ENCODE peak calls at places on chromosome 10, in five cellular contexts. F is mesendoderm, U is heart left ventricle, H is cardiac muscle cell, O is PC-9. K is an unnamed sample. For H3K4me1, the result is how much of the 10 kb centered on the place peaks cover.

GRCh38 chr10:43217563-43218205 is 49.2 kb downstream of the RASGEF1A start:
- DNase-seq in F (no peak), U (no peak), H (no peak), O (no peak), K (no peak)

GRCh38 chr10:71608863-71609768 is 110.5 kb downstream of the C10orf105 start:
- DNase-seq in F (peak), U (peak), H (peak), O (peak), K (peak)

GRCh38 chr10:72337039-72337629 is 17.6 kb downstream of the DNAJB12 start:
- DNase-seq in F (peak), U (peak), H (peak), O (peak), K (peak)

GRCh38 chr10:74008212-74008731 is 10.4 kb downstream of the VCL start:
- DNase-seq in F (no peak), U (no peak), H (no peak), O (peak), K (no peak)

GRCh38 chr10:73774637-73775036 is 7.2 kb upstream of the CHCHD1 start:
- DNase-seq in F (peak), U (no peak), H (peak), O (peak), K (no peak)

GRCh38 chr10:31908157-31908556 is 20.5 kb downstream of the ARHGAP12 start:
- DNase-seq in F (no peak), U (no peak), H (no peak), O (no peak), K (no peak)

GRCh38 chr10:111890046-111890445 is 293.5 kb downstream of the GPAM start:
- DNase-seq in F (peak), U (no peak), H (no peak), O (no peak), K (no peak)

GRCh38 chr10:105650311-105650710 is 1009.2 kb downstream of the SORCS3 start:
- DNase-seq in F (peak), U (no peak), H (no peak), O (no peak), K (no peak)

GRCh38 chr10:61752111-61753011 is 89.6 kb downstream of the CABCOCO1 start:
- DNase-seq in F (no peak), U (no peak), H (no peak), O (peak), K (peak)

GRCh38 chr10:5843814-5844705 is 30.8 kb upstream of the GDI2 start:
- DNase-seq in F (no peak), U (no peak), H (no peak), O (no peak), K (no peak)

GRCh38 chr10:48603421-48604038 is 1.3 kb downstream of the ARHGAP22 start:
- DNase-seq in F (no peak), U (no peak), H (no peak), O (no peak), K (no peak)

GRCh38 chr10:35335718-35336083 is 608 bp upstream of the CCNY start:
- DNase-seq in F (peak), U (no peak), H (no peak), O (no peak), K (peak)

GRCh38 chr10:61836888-61837747 is 64.4 kb upstream of the ARID5B start:
- DNase-seq in F (no peak), U (no peak), H (no peak), O (peak), K (peak)

GRCh38 chr10:90604636-90605035 is 253.2 kb downstream of the HTR7 start:
- DNase-seq in F (no peak), U (no peak), H (no peak), O (no peak), K (no peak)

GRCh38 chr10:15474671-15475070 is 103.6 kb upstream of the FAM171A1 start:
- DNase-seq in F (no peak), U (no peak), H (no peak), O (no peak), K (no peak)

GRCh38 chr10:124743188-124744046 is 761 bp downstream of the FAM53B start:
- DNase-seq in F (peak), U (no peak), H (peak), O (peak), K (peak)

GRCh38 chr10:50629495-50630122 is 5.9 kb upstream of the SGMS1 start:
- DNase-seq in F (no peak), U (no peak), H (no peak), O (no peak), K (no peak)

GRCh38 chr10:45602082-45602730 is 70.4 kb downstream of the ZFAND4 start:
- DNase-seq in F (no peak), U (no peak), H (no peak), O (no peak), K (peak)

GRCh38 chr10:88992945-88993537 is 2.4 kb downstream of the FAS start:
- DNase-seq in F (no peak), U (no peak), H (no peak), O (no peak), K (no peak)

GRCh38 chr10:32298066-32298812 is 48.7 kb downstream of the EPC1 start:
- DNase-seq in F (no peak), U (no peak), H (no peak), O (peak), K (no peak)

GRCh38 chr10:55892276-55892675 is 468.8 kb downstream of the ZWINT start:
- DNase-seq in F (no peak), U (no peak), H (no peak), O (no peak), K (no peak)

GRCh38 chr10:60708666-60709065 is 69.6 kb upstream of the CDK1 start:
- DNase-seq in F (no peak), U (no peak), H (no peak), O (no peak), K (no peak)

GRCh38 chr10:5611899-5612680 is 54.3 kb downstream of the ASB13 start:
- DNase-seq in F (no peak), U (no peak), H (no peak), O (peak), K (peak)

GRCh38 chr10:19385846-19386455 is 337.4 kb downstream of the MALRD1 start:
- DNase-seq in F (no peak), U (no peak), H (no peak), O (no peak), K (no peak)

GRCh38 chr10:50622497-50623298 is 1.1 kb downstream of the SGMS1 start:
- DNase-seq in F (peak), U (peak), H (peak), O (no peak), K (peak)

GRCh38 chr10:86652361-86653202 is 1.8 kb upstream of the OPN4 start:
- DNase-seq in F (no peak), U (no peak), H (no peak), O (peak), K (peak)

GRCh38 chr10:107930037-107930436 is 765.5 kb upstream of the SORCS1 start:
- DNase-seq in F (no peak), U (no peak), H (no peak), O (no peak), K (no peak)

GRCh38 chr10:78910886-78911285 is 157.9 kb upstream of the ZMIZ1 start:
- DNase-seq in F (no peak), U (no peak), H (no peak), O (no peak), K (no peak)
- H3K4me1 ChIP-seq in F (under half), U (under half), H (under half), O (under half), K (under half)

DNA sequence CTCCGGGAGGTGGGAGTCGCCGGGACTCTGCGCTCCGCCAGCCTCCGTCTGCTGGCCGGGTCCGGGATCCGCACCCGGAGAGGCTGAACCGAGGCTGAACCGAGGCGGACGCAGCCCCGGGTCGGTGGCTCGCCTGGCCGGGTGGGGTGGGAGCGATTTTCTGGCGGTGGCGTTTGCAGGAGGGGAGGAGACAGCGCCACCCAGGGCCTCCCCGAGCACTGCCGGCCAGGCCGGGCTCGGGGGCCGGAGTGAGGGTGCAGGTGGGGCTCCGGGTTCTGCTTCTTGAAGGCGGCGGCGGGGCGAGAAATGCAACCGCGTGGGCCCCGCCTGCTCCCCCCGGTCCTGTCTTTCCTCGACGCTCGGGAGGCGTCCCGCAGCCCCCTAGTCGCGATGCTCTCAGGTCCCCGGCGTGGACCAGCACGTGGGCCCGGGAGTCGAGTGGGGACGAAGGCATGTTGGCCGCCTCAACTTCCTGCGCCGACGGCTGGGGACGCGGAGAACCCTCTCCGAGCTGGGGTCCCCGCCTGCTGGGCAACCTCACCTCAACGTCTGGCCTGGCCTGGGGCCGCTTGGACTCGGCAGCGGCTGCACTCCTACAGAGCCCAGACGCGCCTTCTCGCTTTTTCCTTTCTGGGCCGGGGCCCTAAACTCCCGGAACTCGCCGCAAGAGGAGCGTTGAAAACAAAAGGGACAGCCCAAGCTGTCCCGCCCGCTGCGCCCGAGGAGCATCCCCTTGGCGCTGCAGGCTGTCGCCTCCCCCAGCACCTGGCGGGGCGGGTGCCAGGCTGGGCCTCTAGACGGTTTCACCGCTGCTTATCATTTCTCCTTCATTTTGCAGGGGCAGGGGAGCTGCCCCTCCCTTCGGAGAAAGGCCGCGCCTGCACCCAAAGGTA is 25.2 kb upstream of the VAX1 start:
- DNase-seq in F (peak), U (no peak), H (peak), O (no peak), K (no peak)
- H3K4me3 ChIP-seq in F (peak), U (peak), H (peak), O (no peak), K (peak)

DNA sequence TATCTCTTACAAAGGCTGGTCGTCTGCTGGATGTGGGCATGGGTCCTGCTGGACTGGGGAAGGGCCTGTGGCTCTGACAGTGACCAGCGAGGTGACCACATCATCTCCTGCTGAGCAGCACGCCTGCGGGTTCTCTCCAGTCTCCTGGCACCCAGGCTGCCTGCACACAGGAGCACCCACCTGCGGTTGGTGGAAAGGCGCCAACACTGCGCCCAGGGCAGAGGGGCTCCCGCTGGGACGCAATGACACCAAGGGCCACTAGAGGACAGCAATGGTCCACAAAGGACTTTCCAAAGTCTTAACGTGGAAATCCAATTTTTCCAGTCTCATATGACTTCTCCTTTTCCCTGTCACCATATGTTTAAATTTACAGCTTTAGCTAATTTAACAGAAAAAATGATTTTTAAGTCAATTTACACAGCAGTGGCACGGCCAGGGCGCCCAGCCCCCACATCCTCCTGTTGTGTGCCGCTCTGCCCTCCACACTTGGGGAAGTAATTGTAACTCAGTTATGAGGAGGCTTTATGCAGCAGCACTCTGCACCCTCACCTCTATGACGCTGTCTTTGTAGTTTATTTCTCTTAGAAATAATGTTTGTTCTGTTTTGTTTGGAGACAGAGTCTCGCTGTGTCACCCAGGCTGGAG is 38.1 kb downstream of the CFAP46 start:
- DNase-seq in F (peak), U (no peak), H (peak), O (no peak), K (peak)
- H3K27ac ChIP-seq in F (no peak), U (no peak), H (no peak), O (no peak), K (no peak)

DNA sequence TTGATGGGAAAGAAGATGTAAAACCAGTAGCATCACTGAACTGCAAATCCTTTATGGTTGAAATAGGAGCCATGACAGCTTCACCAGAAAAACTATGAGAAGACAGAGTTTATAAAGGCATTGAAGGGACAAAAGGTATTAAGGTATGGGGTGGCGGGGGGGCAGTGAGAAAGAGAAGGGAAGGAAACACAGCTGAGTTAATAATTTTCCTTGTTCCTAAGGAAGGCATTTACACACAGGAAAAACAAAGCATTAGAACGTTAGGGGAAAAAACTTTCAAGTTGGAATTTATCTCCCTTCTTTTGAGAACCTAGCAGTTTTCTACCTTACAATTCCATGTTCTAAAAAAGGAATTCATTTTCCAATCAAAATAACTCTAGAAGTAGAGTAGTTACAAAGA is 4.4 kb downstream of the LARP4B start:
- DNase-seq in F (no peak), U (no peak), H (no peak), O (no peak), K (no peak)
- H3K4me1 ChIP-seq in F (under half), U (half or more), H (under half), O (under half), K (under half)

K was measured in SJCRH30.